ENCODE peak calls at places on chromosomes 1 and 21, in four cellular contexts. E is activated naive CD4-positive, alpha-beta T cell treated with anti-CD3 and anti-CD28 coated beads, Interleukin-2, amount 50 U/mL, for 72 hours; Z is lung; W is HCT116. G is an unnamed sample.
A peak's percentile ranks its signal among the peaks of the same experiment; 100 is the strongest.

GRCh38 chr1:53959664-53960250 is 13.6 kb downstream of the LRRC42 start:
- ATAC-seq in E (peak; percentile 59), Z (no peak), W (peak; percentile 31), G (no peak)

GRCh38 chr21:41774467-41775151 is 7.8 kb upstream of the RIPK4 start:
- ATAC-seq in E (no peak), W (no peak), Z (no peak), G (no peak)

GRCh38 chr1:156748670-156749428 is 2.6 kb downstream of the HDGF start:
- ATAC-seq in W (no peak), Z (peak; percentile 3), E (no peak), G (no peak)

GRCh38 chr1:203475012-203475981 is at the start of gene PRELP:
- ATAC-seq in Z (no peak), E (no peak), W (peak; percentile 75), G (no peak)

GRCh38 chr1:117312453-117313138 is 54.7 kb upstream of the MAN1A2 start:
- ATAC-seq in E (no peak), Z (no peak), W (peak; percentile 95), G (peak; percentile 33)

GRCh38 chr21:45367402-45368351 is 37.3 kb upstream of the COL18A1 start:
- ATAC-seq in E (no peak), Z (no peak), W (no peak), G (no peak)

GRCh38 chr1:39167632-39168209 is 36.8 kb upstream of the MACF1 start:
- ATAC-seq in W (no peak), E (no peak), Z (no peak), G (no peak)

GRCh38 chr1:237838320-237838719 is 52.4 kb downstream of the ZP4 start:
- ATAC-seq in Z (no peak), E (no peak), W (no peak), G (no peak)

GRCh38 chr1:169517544-169518186 is 31.9 kb upstream of the SLC19A2 start:
- ATAC-seq in E (no peak), W (no peak), Z (no peak), G (no peak)

GRCh38 chr1:3457910-3458621 is 3.6 kb downstream of the ARHGEF16 start:
- ATAC-seq in E (no peak), W (no peak), Z (no peak), G (no peak)

GRCh38 chr1:89908993-89909436 is 85.9 kb upstream of the ZNF326 start:
- ATAC-seq in E (no peak), W (no peak), Z (no peak), G (no peak)

GRCh38 chr21:35974801-35975200 is 85.5 kb downstream of the SETD4 start:
- ATAC-seq in W (peak; percentile 62), Z (no peak), E (no peak), G (no peak)

GRCh38 chr1:99992760-99993467 is 23.1 kb downstream of the SLC35A3 start:
- ATAC-seq in E (no peak), W (peak; percentile 61), Z (no peak), G (no peak)

GRCh38 chr1:29875557-29876028 is 639.3 kb downstream of the PTPRU start:
- ATAC-seq in E (no peak), W (no peak), Z (no peak), G (no peak)

GRCh38 chr1:113905435-113905861 is 322 bp downstream of the DCLRE1B start:
- ATAC-seq in Z (no peak), W (peak; percentile 28), E (no peak), G (no peak)

GRCh38 chr21:42469272-42469671 is 26.8 kb downstream of the RSPH1 start:
- ATAC-seq in E (peak; percentile 58), W (no peak), Z (no peak), G (no peak)

GRCh38 chr21:17386498-17386897 is 126.3 kb upstream of the CXADR start:
- ATAC-seq in W (no peak), E (no peak), Z (no peak), G (no peak)

GRCh38 chr1:20125091-20125490 is 5.8 kb upstream of the PLA2G2D start:
- ATAC-seq in E (peak; percentile 52), W (no peak), Z (no peak), G (no peak)

GRCh38 chr1:18109756-18110597 is 2.4 kb downstream of the IGSF21 start:
- ATAC-seq in E (peak; percentile 70), W (peak; percentile 82), Z (no peak), G (no peak)

GRCh38 chr1:16371725-16372124 is 4.7 kb downstream of the SZRD1 start:
- ATAC-seq in E (peak; percentile 25), W (no peak), Z (no peak), G (peak; percentile 11)

GRCh38 chr1:51957618-51958017 is 32.9 kb downstream of the RAB3B start:
- ATAC-seq in Z (no peak), W (no peak), E (no peak), G (no peak)

GRCh38 chr1:27557596-27558340 is 46.2 kb downstream of the AHDC1 start:
- ATAC-seq in E (no peak), Z (peak; percentile 2), W (peak; percentile 59), G (no peak)

GRCh38 chr1:162631546-162632233 is 574 bp upstream of the DDR2 start:
- ATAC-seq in Z (peak; percentile 35), W (no peak), E (no peak), G (no peak)

GRCh38 chr1:231062500-231063270 is 22.6 kb upstream of the FAM89A start:
- ATAC-seq in W (peak; percentile 34), Z (no peak), E (no peak), G (no peak)

GRCh38 chr1:63643926-63644325 is 50.7 kb downstream of the PGM1 start:
- ATAC-seq in W (no peak), Z (no peak), E (no peak), G (no peak)

GRCh38 chr1:154550657-154551056 is 7.8 kb downstream of the UBE2Q1 start:
- ATAC-seq in Z (no peak), W (no peak), E (no peak), G (no peak)

GRCh38 chr21:27001526-27001925 is 34.6 kb upstream of the ADAMTS5 start:
- ATAC-seq in W (no peak), E (no peak), Z (no peak), G (no peak)

GRCh38 chr1:159207774-159208459 is 3.2 kb downstream of the ACKR1 start:
- ATAC-seq in E (no peak), Z (no peak), W (no peak), G (no peak)

GRCh38 chr21:32378956-32379355 is 13.9 kb downstream of the URB1 start:
- ATAC-seq in E (no peak), Z (no peak), W (no peak), G (no peak)

GRCh38 chr1:29851666-29852065 is 615.3 kb downstream of the PTPRU start:
- ATAC-seq in E (no peak), Z (no peak), W (no peak), G (no peak)

GRCh38 chr1:183209533-183210158 is 23.6 kb downstream of the LAMC2 start:
- ATAC-seq in E (peak; percentile 95), W (peak; percentile 89), Z (no peak), G (peak; percentile 32)

GRCh38 chr1:92538048-92538412 is 51.3 kb upstream of the GFI1 start:
- ATAC-seq in Z (no peak), W (no peak), E (peak; percentile 73), G (peak; percentile 66)

GRCh38 chr1:119279441-119280415 is 88.9 kb upstream of the HAO2 start:
- ATAC-seq in E (no peak), W (peak; percentile 94), Z (no peak), G (no peak)

GRCh38 chr1:6170116-6170741 is 9.9 kb downstream of the CHD5 start:
- ATAC-seq in W (no peak), Z (no peak), E (no peak), G (no peak)

GRCh38 chr21:17688912-17689874 is 76.5 kb upstream of the BTG3 start:
- ATAC-seq in E (peak; percentile 13), Z (peak; percentile 58), W (peak; percentile 69), G (peak; percentile 27)

G was measured in activated CD4-positive, CD25-positive, alpha-beta regulatory T cell treated with anti-CD3 and anti-CD28 coated beads, Interleukin-2, amount 50 U/mL, for 24 hours.